ENCODE peak calls at places on chromosomes 2 and 18, in eight cellular contexts. N is tibial nerve, A is HCT116, I is IMR-90, R is sigmoid colon, P is NB4, J is endothelial cell of umbilical vein, L is suprapubic skin. C is an unnamed sample.

GRCh38 chr18:9782073-9782857 is 74.2 kb downstream of the RAB31 start:
- DNase-seq in L (no peak), N (no peak), R (no peak), I (peak), J (no peak), P (peak), A (no peak), C (no peak)

GRCh38 chr18:50662177-50662576 is 102.3 kb downstream of the MAPK4 start:
- DNase-seq in I (peak), P (peak), R (no peak), A (peak), L (no peak), N (no peak), J (no peak), C (no peak)

GRCh38 chr2:223970343-223971128 is 13.3 kb downstream of the MRPL44 start:
- DNase-seq in L (no peak), P (peak), A (peak), N (no peak), R (no peak), I (peak), J (peak), C (no peak)

GRCh38 chr2:233061591-233062446 is 1.7 kb downstream of the INPP5D start:
- DNase-seq in N (no peak), L (peak), P (peak), I (peak), R (peak), A (no peak), J (peak), C (peak)

GRCh38 chr18:48806551-48807261 is 144.1 kb downstream of the SMAD7 start:
- DNase-seq in A (peak), I (no peak), L (peak), J (no peak), N (no peak), R (peak), P (no peak), C (peak)

GRCh38 chr2:189751080-189751658 is 11.4 kb downstream of the OSGEPL1 start:
- DNase-seq in L (no peak), N (no peak), A (peak), I (peak), R (no peak), J (peak), P (peak), C (no peak)

GRCh38 chr2:217740178-217740577 is 262.6 kb downstream of the TNS1 start:
- DNase-seq in P (no peak), J (no peak), L (no peak), A (no peak), R (no peak), N (no peak), I (peak), C (no peak)

GRCh38 chr2:241808701-241809382 is at the start of gene NEU4:
- DNase-seq in J (no peak), N (no peak), R (no peak), P (no peak), A (no peak), I (no peak), L (no peak), C (peak)

GRCh38 chr18:908631-909621 is 4.3 kb downstream of the ADCYAP1 start:
- DNase-seq in A (no peak), I (no peak), R (no peak), L (no peak), P (no peak), J (no peak), N (no peak), C (no peak)

GRCh38 chr2:57877811-57878572 is 168.6 kb upstream of the VRK2 start:
- DNase-seq in P (no peak), J (no peak), N (no peak), R (no peak), A (no peak), L (no peak), I (no peak), C (no peak)

GRCh38 chr2:110960281-110960680 is 160.4 kb upstream of the BCL2L11 start:
- DNase-seq in A (no peak), N (no peak), P (no peak), I (no peak), L (no peak), R (no peak), J (no peak), C (no peak)

GRCh38 chr2:206642075-206643025 is at the start of gene FAM237A:
- DNase-seq in L (no peak), A (peak), P (peak), I (peak), J (peak), R (no peak), N (no peak), C (no peak)

GRCh38 chr18:22827216-22827615 is 105.9 kb upstream of the RBBP8 start:
- DNase-seq in R (no peak), A (no peak), P (peak), N (no peak), J (no peak), I (peak), L (no peak), C (no peak)

GRCh38 chr2:85468096-85468703 is 49.7 kb downstream of the SH2D6 start:
- DNase-seq in R (no peak), N (no peak), P (no peak), A (no peak), J (no peak), L (no peak), I (no peak), C (no peak)

GRCh38 chr2:28351621-28352020 is 41.0 kb upstream of the FOSL2 start:
- DNase-seq in P (no peak), N (no peak), J (no peak), L (no peak), R (no peak), A (no peak), I (no peak), C (no peak)

GRCh38 chr18:75926811-75927210 is 499.3 kb upstream of the SMIM21 start:
- DNase-seq in L (no peak), N (no peak), A (no peak), J (no peak), P (no peak), R (no peak), I (no peak), C (no peak)

GRCh38 chr2:26314243-26314642 is 31.7 kb upstream of the SELENOI start:
- DNase-seq in N (no peak), J (no peak), L (no peak), I (no peak), A (no peak), R (no peak), P (no peak), C (no peak)

GRCh38 chr2:177905640-177906039 is 166.9 kb downstream of the PDE11A start:
- DNase-seq in I (no peak), N (no peak), R (no peak), J (no peak), L (no peak), A (no peak), P (no peak), C (no peak)

GRCh38 chr2:234606906-234607305 is 110.0 kb upstream of the ARL4C start:
- DNase-seq in I (peak), L (peak), N (no peak), P (no peak), A (no peak), R (no peak), J (no peak), C (no peak)

GRCh38 chr2:106306396-106306795 is 112.3 kb upstream of the UXS1 start:
- DNase-seq in A (no peak), L (no peak), I (no peak), J (no peak), P (peak), N (no peak), R (no peak), C (no peak)

GRCh38 chr18:26004827-26005226 is 85.6 kb downstream of the SS18 start:
- DNase-seq in I (no peak), P (no peak), R (no peak), N (no peak), A (no peak), L (no peak), J (no peak), C (no peak)

GRCh38 chr2:177201919-177202346 is 10.7 kb upstream of the HNRNPA3 start:
- DNase-seq in J (no peak), L (no peak), R (no peak), A (no peak), N (no peak), P (no peak), I (no peak), C (no peak)

GRCh38 chr2:134140251-134140661 is 113.6 kb upstream of the MGAT5 start:
- DNase-seq in R (no peak), I (no peak), J (no peak), P (no peak), N (no peak), L (no peak), A (no peak), C (no peak)

GRCh38 chr2:151695778-151696177 is 38.5 kb downstream of the NEB start:
- DNase-seq in I (no peak), N (no peak), J (no peak), A (no peak), R (no peak), L (no peak), P (no peak), C (no peak)

GRCh38 chr2:180655842-180656454 is 324.5 kb upstream of the UBE2E3 start:
- DNase-seq in R (no peak), P (no peak), N (no peak), I (no peak), L (no peak), A (no peak), J (no peak), C (no peak)
- TF ChIP-seq CTCF in R (no peak), P (no peak), N (no peak), I (peak), L (no peak), A (peak), J (no peak), C (no peak)

GRCh38 chr2:127552336-127552735 is 16.9 kb downstream of the MYO7B start:
- DNase-seq in R (no peak), N (no peak), L (peak), A (no peak), I (no peak), P (no peak), J (no peak), C (peak)
- TF ChIP-seq POLR2A in R (no peak), N (no peak), L (no peak), A (no peak), I (no peak), P (no peak), J (no peak), C (no peak)

GRCh38 chr2:47653909-47654789 is 128.8 kb upstream of the MSH6 start:
- DNase-seq in A (no peak), J (no peak), N (no peak), P (peak), R (no peak), I (peak), L (no peak), C (no peak)
- TF ChIP-seq CTCF in A (peak), J (peak), N (no peak), P (peak), R (no peak), I (peak), L (no peak), C (no peak)

DNA sequence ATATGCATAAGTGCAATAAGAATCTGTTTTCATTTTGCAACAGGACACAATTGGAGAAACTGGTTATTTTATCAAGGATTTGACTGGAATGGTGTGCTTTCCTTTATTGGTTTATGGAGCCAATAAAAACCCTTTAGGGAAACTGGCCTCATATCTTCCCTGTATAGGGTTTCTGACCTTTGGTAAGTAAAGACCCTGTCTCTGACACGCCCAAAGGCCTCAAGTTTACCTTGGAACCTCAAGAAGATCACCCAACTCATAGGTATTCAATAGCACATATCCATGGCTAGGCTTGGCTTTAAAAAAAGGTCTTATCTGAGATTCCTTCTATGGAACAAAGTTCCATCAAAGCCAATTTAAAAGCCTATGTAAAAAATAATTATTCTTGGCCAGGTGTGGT is 11.2 kb downstream of the HAAO start:
- DNase-seq in I (no peak), A (no peak), J (no peak), N (no peak), L (no peak), P (no peak), R (no peak), C (no peak)
- TF ChIP-seq POLR2A in I (no peak), A (no peak), J (no peak), N (no peak), L (no peak), P (no peak), R (no peak), C (no peak)

GRCh38 chr18:27964811-27965210 is 212.1 kb downstream of the CDH2 start:
- DNase-seq in P (no peak), R (no peak), I (peak), N (no peak), A (no peak), L (no peak), J (peak), C (no peak)

GRCh38 chr18:27954226-27954625 is 222.7 kb downstream of the CDH2 start:
- DNase-seq in P (peak), J (no peak), I (peak), N (no peak), A (no peak), R (no peak), L (no peak), C (no peak)

GRCh38 chr18:27956001-27956400 is 220.9 kb downstream of the CDH2 start:
- DNase-seq in N (no peak), A (no peak), R (no peak), J (no peak), L (no peak), P (no peak), I (no peak), C (no peak)

GRCh38 chr18:27959101-27959500 is 217.8 kb downstream of the CDH2 start:
- DNase-seq in R (no peak), I (peak), A (no peak), L (no peak), N (no peak), J (no peak), P (no peak), C (no peak)
- TF ChIP-seq CTCF in R (no peak), I (no peak), A (no peak), L (no peak), N (no peak), J (no peak), P (no peak), C (no peak)

C was measured in lower leg skin.